ENCODE peak calls at places on chromosomes 6 and 20, in five cellular contexts. M is colonic mucosa, K is lower lobe of right lung, V is HCT116, Z is H9. S is an unnamed sample. For H3K27me3, the result is how much of the 10 kb centered on the place peaks cover.

GRCh38 chr6:2460216-2460734 is 214.9 kb upstream of the GMDS start:
- DNase-seq in M (no peak), K (no peak), V (no peak), Z (no peak), S (no peak)

GRCh38 chr6:100449239-100449691 is 15.5 kb downstream of the SIM1 start:
- DNase-seq in M (no peak), K (no peak), V (no peak), Z (peak), S (no peak)

GRCh38 chr6:37366910-37367309 is 13.1 kb downstream of the RNF8 start:
- DNase-seq in M (no peak), K (no peak), V (no peak), Z (no peak), S (no peak)

GRCh38 chr20:61193164-61193563 is 58.9 kb upstream of the CDH4 start:
- DNase-seq in M (no peak), K (no peak), V (no peak), Z (peak), S (no peak)

GRCh38 chr6:89375427-89375868 is 22.9 kb upstream of the UBE2J1 start:
- DNase-seq in M (peak), K (peak), V (no peak), Z (peak), S (no peak)

GRCh38 chr6:161393839-161394364 is 120.0 kb upstream of the AGPAT4 start:
- DNase-seq in M (peak), K (no peak), V (peak), Z (no peak), S (no peak)

GRCh38 chr6:108648186-108648585 is 87.5 kb downstream of the FOXO3 start:
- DNase-seq in M (no peak), K (no peak), V (no peak), Z (no peak), S (no peak)

GRCh38 chr6:8182209-8182845 is 80.0 kb upstream of the EEF1E1 start:
- DNase-seq in M (no peak), K (no peak), V (no peak), Z (no peak), S (no peak)

GRCh38 chr6:112910256-112910655 is 563.1 kb downstream of the RFPL4B start:
- DNase-seq in M (no peak), K (no peak), V (no peak), Z (no peak), S (no peak)

GRCh38 chr6:40162074-40162473 is 227.8 kb upstream of the MOCS1 start:
- DNase-seq in M (no peak), K (no peak), V (no peak), Z (no peak), S (no peak)

GRCh38 chr6:40163924-40164323 is 229.7 kb upstream of the MOCS1 start:
- DNase-seq in M (no peak), K (no peak), V (no peak), Z (no peak), S (no peak)

GRCh38 chr6:40166963-40167362 is 232.7 kb upstream of the MOCS1 start:
- DNase-seq in M (no peak), K (no peak), V (no peak), Z (no peak), S (no peak)

GRCh38 chr6:40164345-40164755 is 230.1 kb upstream of the MOCS1 start:
- DNase-seq in M (no peak), K (no peak), V (no peak), Z (peak), S (no peak)

GRCh38 chr6:40165036-40165709 is 230.9 kb upstream of the MOCS1 start:
- DNase-seq in M (no peak), K (no peak), V (no peak), Z (no peak), S (no peak)
- H3K27ac ChIP-seq in M (no peak), K (no peak), V (no peak), Z (no peak), S (no peak)

DNA sequence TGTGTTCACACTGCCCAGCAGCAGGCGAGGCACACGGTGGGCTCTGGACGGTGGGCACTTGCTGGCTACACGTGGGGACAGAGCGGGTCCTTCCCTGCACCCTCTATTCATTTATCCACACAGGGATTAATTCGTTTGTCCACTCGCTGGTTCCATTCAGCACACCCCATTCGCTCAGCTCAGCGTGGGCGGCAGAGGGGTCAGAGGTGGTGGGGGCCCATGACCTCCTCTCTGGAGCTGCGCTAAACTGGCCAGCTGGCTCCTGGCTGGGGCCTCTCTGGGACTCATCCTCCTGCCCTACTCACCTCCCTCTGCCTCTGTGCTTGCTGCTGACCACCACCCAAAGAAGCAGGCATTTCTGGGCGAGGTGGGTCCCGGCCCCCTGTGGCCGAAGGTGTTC is 21.4 kb upstream of the RBBP8NL start:
- DNase-seq in M (no peak), K (no peak), V (no peak), Z (no peak), S (no peak)
- H3K27me3 ChIP-seq in M (under half), K (under half), V (under half), Z (under half), S (under half)

GRCh38 chr6:145816392-145816791 is 1.8 kb upstream of the FBXO30 start:
- DNase-seq in M (no peak), K (no peak), V (no peak), Z (no peak), S (no peak)
- H3K27ac ChIP-seq in M (no peak), K (no peak), V (no peak), Z (no peak), S (no peak)

DNA sequence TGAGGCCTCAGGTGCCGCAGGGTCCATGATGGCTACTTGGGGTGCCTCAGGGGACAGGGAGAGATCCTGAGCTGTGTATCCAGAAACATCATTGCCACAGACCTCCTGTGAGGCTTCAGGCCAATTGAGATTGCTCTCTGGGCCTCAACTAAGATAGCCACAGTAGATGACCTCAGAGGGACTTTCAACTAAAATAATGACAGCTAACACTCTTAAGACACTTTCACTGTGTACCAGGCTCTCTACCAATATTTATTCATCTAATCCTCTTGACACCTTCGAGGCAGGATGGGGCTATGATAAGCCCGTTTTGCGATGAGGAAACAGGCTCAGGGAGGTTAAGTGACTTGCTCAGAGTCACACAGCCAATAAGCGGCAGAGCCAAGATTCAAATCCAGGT is 10.7 kb downstream of the RIMS4 start:
- DNase-seq in M (no peak), K (no peak), V (no peak), Z (no peak), S (no peak)
- H3K27me3 ChIP-seq in M (under half), K (under half), V (under half), Z (under half), S (under half)

GRCh38 chr6:129136751-129137150 is 253.8 kb downstream of the LAMA2 start:
- DNase-seq in M (no peak), K (no peak), V (no peak), Z (no peak), S (no peak)

GRCh38 chr6:129135421-129135820 is 252.5 kb downstream of the LAMA2 start:
- DNase-seq in M (no peak), K (no peak), V (no peak), Z (no peak), S (no peak)

GRCh38 chr6:129138739-129139405 is 255.9 kb downstream of the LAMA2 start:
- DNase-seq in M (no peak), K (no peak), V (no peak), Z (no peak), S (no peak)

GRCh38 chr6:129141499-129141898 is 258.6 kb downstream of the LAMA2 start:
- DNase-seq in M (no peak), K (no peak), V (no peak), Z (no peak), S (no peak)

DNA sequence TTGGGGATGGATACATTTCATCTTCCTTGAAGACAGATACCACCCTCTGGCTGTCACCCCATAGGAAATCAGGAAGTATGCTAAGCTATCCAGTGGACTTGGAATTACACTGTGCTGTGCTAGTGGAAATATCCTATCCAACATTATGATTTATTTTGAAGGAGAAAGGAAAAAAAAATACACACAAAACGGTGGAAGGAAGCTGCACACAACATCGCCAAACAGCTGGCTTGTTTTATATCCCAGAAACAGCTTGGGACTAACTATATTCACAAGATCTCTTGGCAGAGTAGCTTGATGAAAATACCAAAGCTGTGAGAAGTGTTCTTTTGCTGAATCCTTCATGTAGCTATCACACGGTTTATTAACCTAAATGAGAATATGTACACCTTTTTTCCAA is 257.6 kb downstream of the LAMA2 start:
- DNase-seq in M (no peak), K (no peak), V (no peak), Z (no peak), S (no peak)
- H3K27ac ChIP-seq in M (no peak), K (peak), V (no peak), Z (no peak), S (no peak)